ENCODE peak calls at places on chromosomes 6 and 20, in six cellular contexts. Z is sigmoid colon, H is endothelial cell of umbilical vein, N is HCT116, K is stomach, A is prostate gland. M is an unnamed sample.

GRCh38 chr6:14734416-14735340 is 511.2 kb upstream of the JARID2 start:
- DNase-seq in Z (no peak), H (no peak), N (peak), K (no peak), A (no peak), M (no peak)

GRCh38 chr6:165119231-165120020 is 190.0 kb downstream of the C6orf118 start:
- DNase-seq in Z (no peak), H (no peak), N (no peak), K (no peak), A (no peak), M (no peak)

GRCh38 chr6:121491576-121491975 is 56.1 kb downstream of the GJA1 start:
- DNase-seq in Z (no peak), H (no peak), N (no peak), K (no peak), A (no peak), M (no peak)

GRCh38 chr6:54427396-54427910 is 119.2 kb downstream of the TINAG start:
- DNase-seq in Z (no peak), H (no peak), N (no peak), K (no peak), A (no peak), M (no peak)

GRCh38 chr6:88134575-88134974 is 31.6 kb downstream of the CNR1 start:
- DNase-seq in Z (no peak), H (no peak), N (no peak), K (no peak), A (no peak), M (no peak)

GRCh38 chr6:3949531-3949930 is 100.4 kb downstream of the FAM50B start:
- DNase-seq in Z (no peak), H (no peak), N (no peak), K (no peak), A (no peak), M (no peak)

GRCh38 chr20:61974357-61974665 is 91.4 kb downstream of the TAF4 start:
- DNase-seq in Z (peak), H (no peak), N (no peak), K (no peak), A (no peak), M (no peak)

GRCh38 chr20:50577175-50578018 is 67.2 kb downstream of the PTPN1 start:
- DNase-seq in Z (peak), H (no peak), N (no peak), K (peak), A (peak), M (no peak)

GRCh38 chr6:147855823-147856222 is 347.3 kb downstream of the SAMD5 start:
- DNase-seq in Z (no peak), H (no peak), N (no peak), K (no peak), A (no peak), M (no peak)

GRCh38 chr20:6178537-6178936 is 55.7 kb upstream of the FERMT1 start:
- DNase-seq in Z (no peak), H (peak), N (peak), K (no peak), A (no peak), M (no peak)

GRCh38 chr20:10089871-10090587 is 55.2 kb downstream of the ANKEF1 start:
- DNase-seq in Z (no peak), H (no peak), N (no peak), K (no peak), A (no peak), M (no peak)

GRCh38 chr6:89965441-89966249 is 71.4 kb downstream of the GJA10 start:
- DNase-seq in Z (no peak), H (no peak), N (no peak), K (no peak), A (no peak), M (no peak)

GRCh38 chr6:3456794-3457709 is at the start of gene SLC22A23:
- DNase-seq in Z (peak), H (peak), N (peak), K (peak), A (peak), M (peak)

GRCh38 chr20:54355631-54356280 is 119.6 kb upstream of the DOK5 start:
- DNase-seq in Z (no peak), H (no peak), N (no peak), K (no peak), A (no peak), M (no peak)

GRCh38 chr6:61989616-61990015 is 296.4 kb downstream of the KHDRBS2 start:
- DNase-seq in Z (no peak), H (no peak), N (no peak), K (no peak), A (no peak), M (no peak)

GRCh38 chr6:143336446-143337152 is 113.9 kb downstream of the ADAT2 start:
- DNase-seq in Z (no peak), H (no peak), N (no peak), K (no peak), A (no peak), M (no peak)

GRCh38 chr6:15502451-15503345 is 160.1 kb downstream of the DTNBP1 start:
- DNase-seq in Z (peak), H (no peak), N (no peak), K (no peak), A (no peak), M (no peak)

GRCh38 chr6:143772662-143773061 is 70.5 kb upstream of the LTV1 start:
- DNase-seq in Z (no peak), H (no peak), N (no peak), K (no peak), A (no peak), M (no peak)

GRCh38 chr6:98894810-98895209 is 52.9 kb downstream of the FBXL4 start:
- DNase-seq in Z (no peak), H (no peak), N (no peak), K (no peak), A (no peak), M (no peak)

GRCh38 chr20:20443509-20443908 is 75.6 kb downstream of the INSM1 start:
- DNase-seq in Z (no peak), H (no peak), N (no peak), K (no peak), A (no peak), M (no peak)

GRCh38 chr6:169881976-169882375 is 130.6 kb downstream of the ERMARD start:
- DNase-seq in Z (no peak), H (no peak), N (no peak), K (no peak), A (no peak), M (no peak)

GRCh38 chr6:35583893-35584688 is 71.4 kb upstream of the TULP1 start:
- DNase-seq in Z (peak), H (peak), N (peak), K (peak), A (peak), M (no peak)

GRCh38 chr6:69917834-69918233 is 51.5 kb downstream of the COL19A1 start:
- DNase-seq in Z (no peak), H (no peak), N (peak), K (no peak), A (no peak), M (no peak)

GRCh38 chr6:143015300-143015706 is 45.4 kb upstream of the AIG1 start:
- DNase-seq in Z (no peak), H (no peak), N (no peak), K (no peak), A (no peak), M (no peak)

GRCh38 chr6:138692978-138693909 is 80.3 kb upstream of the CCDC28A start:
- DNase-seq in Z (peak), H (peak), N (peak), K (peak), A (peak), M (peak)

GRCh38 chr6:156061958-156062661 is 606.5 kb upstream of the NOX3 start:
- DNase-seq in Z (no peak), H (no peak), N (no peak), K (no peak), A (no peak), M (no peak)

GRCh38 chr6:129685640-129686031 is 24.3 kb downstream of the ARHGAP18 start:
- DNase-seq in Z (no peak), H (no peak), N (no peak), K (no peak), A (no peak), M (no peak)

GRCh38 chr6:129684323-129684884 is 25.6 kb downstream of the ARHGAP18 start:
- DNase-seq in Z (no peak), H (no peak), N (no peak), K (no peak), A (no peak), M (no peak)

GRCh38 chr6:129684903-129685639 is 24.9 kb downstream of the ARHGAP18 start:
- DNase-seq in Z (no peak), H (no peak), N (no peak), K (no peak), A (no peak), M (no peak)

GRCh38 chr6:129680633-129681032 is 29.3 kb downstream of the ARHGAP18 start:
- DNase-seq in Z (no peak), H (no peak), N (no peak), K (no peak), A (no peak), M (no peak)

GRCh38 chr6:129683606-129684322 is 26.2 kb downstream of the ARHGAP18 start:
- DNase-seq in Z (peak), H (peak), N (peak), K (peak), A (peak), M (peak)
- TF ChIP-seq POLR2AphosphoS5 in Z (peak), H (peak), N (peak), K (peak), A (peak), M (peak)

GRCh38 chr6:31776563-31776960 is 566 bp downstream of the VWA7 start:
- DNase-seq in Z (no peak), H (no peak), N (no peak), K (no peak), A (no peak), M (peak)

GRCh38 chr6:31778193-31778592 is 1.1 kb upstream of the VWA7 start:
- DNase-seq in Z (no peak), H (no peak), N (no peak), K (no peak), A (no peak), M (no peak)

GRCh38 chr6:31777667-31778050 is 531 bp upstream of the VWA7 start:
- DNase-seq in Z (no peak), H (no peak), N (no peak), K (no peak), A (no peak), M (no peak)

GRCh38 chr6:31775633-31776263 is 1.4 kb downstream of the VWA7 start:
- DNase-seq in Z (no peak), H (no peak), N (no peak), K (no peak), A (no peak), M (no peak)

GRCh38 chr6:31776961-31777666 is at the start of gene VWA7:
- DNase-seq in Z (no peak), H (peak), N (peak), K (peak), A (peak), M (peak)
- H3K4me3 ChIP-seq in Z (no peak), H (no peak), N (peak), K (peak), A (no peak), M (peak)

DNA sequence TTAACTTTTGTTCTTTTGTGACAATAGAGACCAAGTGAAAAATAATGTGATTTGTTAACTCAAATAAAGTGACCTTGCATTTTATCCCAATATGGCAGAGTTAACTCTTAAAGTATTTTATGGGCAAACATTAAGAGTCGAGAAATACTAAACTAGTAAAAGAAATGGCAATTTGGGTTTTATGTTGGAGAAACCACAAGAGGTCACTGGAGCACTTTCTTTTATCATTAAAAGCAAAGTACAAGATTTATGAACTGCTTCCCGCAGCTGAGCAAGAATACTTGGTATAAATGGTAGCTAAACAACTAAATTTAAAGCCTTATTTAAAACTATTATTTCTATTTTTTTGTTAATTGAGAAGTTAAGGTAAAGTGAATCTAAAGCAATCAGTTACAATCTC is 33.5 kb upstream of the MCM9 start:
- DNase-seq in Z (no peak), H (peak), N (peak), K (no peak), A (no peak), M (no peak)
- TF ChIP-seq CTCF in Z (peak), H (peak), N (peak), K (no peak), A (no peak), M (no peak)

DNA sequence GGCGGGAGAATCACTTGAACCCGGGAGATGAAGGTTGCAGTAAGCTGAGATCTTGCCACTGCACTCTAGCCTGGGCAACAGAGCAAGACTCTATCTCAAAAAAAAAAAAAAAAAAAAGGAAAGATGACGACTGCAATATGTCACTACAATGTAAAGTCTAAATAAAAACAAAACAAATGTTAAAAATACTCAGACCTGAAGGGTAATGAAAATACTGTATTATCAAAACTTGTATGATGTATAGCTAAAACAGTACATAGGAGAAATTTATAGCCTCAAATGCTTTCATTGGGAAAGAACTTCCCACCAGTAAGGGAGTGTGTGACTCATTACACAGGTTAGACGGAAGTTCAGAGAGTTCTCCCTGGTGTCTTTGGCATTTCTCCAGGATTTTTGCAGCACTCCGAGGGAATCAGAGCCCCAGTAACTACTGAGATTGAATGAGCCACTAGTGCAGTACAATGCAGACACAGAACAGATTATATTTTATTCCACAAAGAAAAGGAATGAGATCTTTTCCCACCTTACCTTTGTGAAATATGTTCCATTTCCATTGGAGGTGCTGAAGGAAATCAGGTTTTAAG is 12.5 kb upstream of the RALGAPB start:
- DNase-seq in Z (peak), H (peak), N (peak), K (no peak), A (peak), M (peak)
- TF ChIP-seq POLR2AphosphoS5 in Z (no peak), H (peak), N (peak), K (no peak), A (peak), M (peak)

DNA sequence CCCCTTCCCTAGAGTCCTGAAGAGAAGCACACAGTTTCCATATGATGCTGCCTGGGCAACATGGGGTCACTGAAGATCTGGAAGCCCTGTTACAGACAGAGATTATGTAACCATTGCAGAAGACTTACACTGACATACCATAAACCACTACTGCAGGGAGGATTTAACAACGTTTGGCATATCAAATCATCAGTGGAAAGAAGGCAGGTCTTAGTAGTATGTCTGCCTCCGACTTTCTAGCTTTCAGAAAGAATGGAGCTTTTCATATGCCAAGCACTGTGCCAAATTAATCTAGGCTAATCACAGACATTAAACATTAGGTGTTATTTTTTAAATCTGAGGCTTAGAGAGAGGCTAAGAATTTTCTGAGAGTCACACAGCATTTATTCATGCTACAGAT is 144.3 kb downstream of the ADGRB3 start:
- DNase-seq in Z (no peak), H (no peak), N (no peak), K (no peak), A (no peak), M (no peak)
- H3K4me3 ChIP-seq in Z (no peak), H (no peak), N (no peak), K (no peak), A (no peak), M (no peak)

M was measured in HL-60.